ENCODE peak calls at places on chromosome 17, in six cellular contexts. One of them, this sample, is unnamed.

GRCh38 chr17:57604771-57605733 is 140.0 kb downstream of the CCDC182 start:
- DNase-seq in MM.1S: peak
- DNase-seq in psoas muscle: no peak
- DNase-seq in PC-9: no peak
- DNase-seq in lung: no peak
- DNase-seq in hepatocyte: peak
- DNase-seq in this sample: no peak

GRCh38 chr17:66348605-66349165 is 46.3 kb downstream of the PRKCA start:
- DNase-seq in MM.1S: no peak
- DNase-seq in psoas muscle: no peak
- DNase-seq in PC-9: peak
- DNase-seq in lung: peak
- DNase-seq in hepatocyte: peak
- DNase-seq in this sample: peak

GRCh38 chr17:21233581-21234337 is 19.5 kb downstream of the NATD1 start:
- DNase-seq in MM.1S: no peak
- DNase-seq in psoas muscle: no peak
- DNase-seq in PC-9: no peak
- DNase-seq in lung: no peak
- DNase-seq in hepatocyte: no peak
- DNase-seq in this sample: no peak

GRCh38 chr17:50660042-50660886 is 25.6 kb downstream of the ABCC3 start:
- DNase-seq in MM.1S: no peak
- DNase-seq in psoas muscle: no peak
- DNase-seq in PC-9: peak
- DNase-seq in lung: no peak
- DNase-seq in hepatocyte: no peak
- DNase-seq in this sample: no peak

GRCh38 chr17:46192211-46192483 is 1.1 kb downstream of the KANSL1 start:
- DNase-seq in MM.1S: no peak
- DNase-seq in psoas muscle: no peak
- DNase-seq in PC-9: no peak
- DNase-seq in lung: no peak
- DNase-seq in hepatocyte: no peak
- DNase-seq in this sample: no peak

GRCh38 chr17:9115446-9116265 is 94.3 kb downstream of the NTN1 start:
- DNase-seq in MM.1S: no peak
- DNase-seq in psoas muscle: peak
- DNase-seq in PC-9: peak
- DNase-seq in lung: no peak
- DNase-seq in hepatocyte: peak
- DNase-seq in this sample: no peak

GRCh38 chr17:48728232-48729231 is at the start of gene HOXB13:
- DNase-seq in MM.1S: peak
- DNase-seq in psoas muscle: no peak
- DNase-seq in PC-9: peak
- DNase-seq in lung: no peak
- DNase-seq in hepatocyte: peak
- DNase-seq in this sample: no peak

GRCh38 chr17:1229354-1229890 is 40.8 kb upstream of the BHLHA9 start:
- DNase-seq in MM.1S: no peak
- DNase-seq in psoas muscle: peak
- DNase-seq in PC-9: peak
- DNase-seq in lung: peak
- DNase-seq in hepatocyte: peak
- DNase-seq in this sample: no peak

GRCh38 chr17:55588446-55588845 is 77.2 kb upstream of the SMIM36 start:
- DNase-seq in MM.1S: no peak
- DNase-seq in psoas muscle: no peak
- DNase-seq in PC-9: no peak
- DNase-seq in lung: no peak
- DNase-seq in hepatocyte: no peak
- DNase-seq in this sample: peak

DNA sequence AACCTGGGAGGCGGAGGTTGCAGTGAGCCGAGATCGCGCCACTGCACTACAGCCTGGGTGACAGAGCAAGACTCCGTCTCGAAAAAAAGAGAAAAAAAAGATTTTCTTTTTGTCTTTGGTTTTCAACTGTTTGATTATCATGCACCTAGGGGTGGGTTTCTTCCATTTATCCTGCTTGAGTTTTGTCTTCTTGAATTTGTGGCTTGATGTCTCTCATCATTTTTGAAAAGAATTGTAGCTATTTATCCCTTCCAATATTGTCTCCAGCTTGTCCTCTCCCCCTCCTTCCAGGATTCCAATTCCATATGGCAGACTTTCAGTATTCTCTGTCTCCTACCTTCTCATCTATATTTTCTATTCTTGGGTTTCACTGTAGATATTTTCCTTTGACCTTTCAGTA is 7.8 kb downstream of the B9D1 start:
- DNase-seq in MM.1S: no peak
- DNase-seq in psoas muscle: no peak
- DNase-seq in PC-9: no peak
- DNase-seq in lung: no peak
- DNase-seq in hepatocyte: no peak
- DNase-seq in this sample: no peak
- H3K27ac ChIP-seq in MM.1S: no peak
- H3K27ac ChIP-seq in psoas muscle: no peak
- H3K27ac ChIP-seq in PC-9: no peak
- H3K27ac ChIP-seq in lung: no peak
- H3K27ac ChIP-seq in hepatocyte: no peak
- H3K27ac ChIP-seq in this sample: no peak

GRCh38 chr17:82743344-82744219 is 8.2 kb downstream of the FN3K start:
- DNase-seq in MM.1S: no peak
- DNase-seq in psoas muscle: no peak
- DNase-seq in PC-9: no peak
- DNase-seq in lung: no peak
- DNase-seq in hepatocyte: no peak
- DNase-seq in this sample: no peak
- TF ChIP-seq CTCF in MM.1S: peak
- TF ChIP-seq CTCF in psoas muscle: no peak
- TF ChIP-seq CTCF in PC-9: no peak
- TF ChIP-seq CTCF in lung: no peak
- TF ChIP-seq CTCF in hepatocyte: no peak
- TF ChIP-seq CTCF in this sample: no peak

GRCh38 chr17:44110011-44110686 is 13.3 kb downstream of the HDAC5 start:
- DNase-seq in MM.1S: no peak
- DNase-seq in psoas muscle: no peak
- DNase-seq in PC-9: no peak
- DNase-seq in lung: no peak
- DNase-seq in hepatocyte: no peak
- DNase-seq in this sample: no peak

GRCh38 chr17:44110823-44111633 is 12.4 kb downstream of the HDAC5 start:
- DNase-seq in MM.1S: peak
- DNase-seq in psoas muscle: peak
- DNase-seq in PC-9: peak
- DNase-seq in lung: peak
- DNase-seq in hepatocyte: peak
- DNase-seq in this sample: peak

GRCh38 chr17:44106801-44107200 is 16.6 kb downstream of the HDAC5 start:
- DNase-seq in MM.1S: no peak
- DNase-seq in psoas muscle: no peak
- DNase-seq in PC-9: no peak
- DNase-seq in lung: no peak
- DNase-seq in hepatocyte: no peak
- DNase-seq in this sample: no peak

GRCh38 chr17:44108440-44109311 is 14.8 kb downstream of the HDAC5 start:
- DNase-seq in MM.1S: no peak
- DNase-seq in psoas muscle: peak
- DNase-seq in PC-9: peak
- DNase-seq in lung: peak
- DNase-seq in hepatocyte: peak
- DNase-seq in this sample: no peak

DNA sequence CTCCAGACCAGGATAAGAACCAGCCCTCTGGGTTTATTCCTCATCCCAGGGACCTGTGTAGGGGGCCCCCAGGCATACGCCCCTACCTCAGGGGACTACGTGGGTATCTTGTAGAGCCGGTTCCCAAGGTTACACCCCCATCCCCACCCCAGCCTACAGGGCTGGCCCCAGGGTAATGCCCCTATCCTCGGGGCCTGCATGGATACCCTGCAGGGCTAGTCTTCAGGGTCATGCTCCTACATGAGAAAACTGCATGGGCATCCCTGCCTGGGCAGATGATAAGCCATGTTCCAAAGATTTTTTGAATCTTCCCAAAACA is 14.2 kb downstream of the HDAC5 start:
- DNase-seq in MM.1S: no peak
- DNase-seq in psoas muscle: no peak
- DNase-seq in PC-9: no peak
- DNase-seq in lung: no peak
- DNase-seq in hepatocyte: no peak
- DNase-seq in this sample: no peak
- H3K27ac ChIP-seq in MM.1S: no peak
- H3K27ac ChIP-seq in psoas muscle: peak
- H3K27ac ChIP-seq in PC-9: peak
- H3K27ac ChIP-seq in lung: peak
- H3K27ac ChIP-seq in hepatocyte: peak
- H3K27ac ChIP-seq in this sample: no peak

GRCh38 chr17:34638526-34639260 is 59.3 kb downstream of the TMEM132E start:
- DNase-seq in MM.1S: no peak
- DNase-seq in psoas muscle: no peak
- DNase-seq in PC-9: no peak
- DNase-seq in lung: no peak
- DNase-seq in hepatocyte: no peak
- DNase-seq in this sample: no peak
- TF ChIP-seq CTCF in MM.1S: no peak
- TF ChIP-seq CTCF in psoas muscle: no peak
- TF ChIP-seq CTCF in PC-9: peak
- TF ChIP-seq CTCF in lung: no peak
- TF ChIP-seq CTCF in hepatocyte: no peak
- TF ChIP-seq CTCF in this sample: no peak

GRCh38 chr17:64599827-64600226 is 62.3 kb downstream of the SMURF2 start:
- DNase-seq in MM.1S: no peak
- DNase-seq in psoas muscle: no peak
- DNase-seq in PC-9: no peak
- DNase-seq in lung: no peak
- DNase-seq in hepatocyte: no peak
- DNase-seq in this sample: no peak
- H3K27ac ChIP-seq in MM.1S: no peak
- H3K27ac ChIP-seq in psoas muscle: no peak
- H3K27ac ChIP-seq in PC-9: peak
- H3K27ac ChIP-seq in lung: no peak
- H3K27ac ChIP-seq in hepatocyte: no peak
- H3K27ac ChIP-seq in this sample: no peak

DNA sequence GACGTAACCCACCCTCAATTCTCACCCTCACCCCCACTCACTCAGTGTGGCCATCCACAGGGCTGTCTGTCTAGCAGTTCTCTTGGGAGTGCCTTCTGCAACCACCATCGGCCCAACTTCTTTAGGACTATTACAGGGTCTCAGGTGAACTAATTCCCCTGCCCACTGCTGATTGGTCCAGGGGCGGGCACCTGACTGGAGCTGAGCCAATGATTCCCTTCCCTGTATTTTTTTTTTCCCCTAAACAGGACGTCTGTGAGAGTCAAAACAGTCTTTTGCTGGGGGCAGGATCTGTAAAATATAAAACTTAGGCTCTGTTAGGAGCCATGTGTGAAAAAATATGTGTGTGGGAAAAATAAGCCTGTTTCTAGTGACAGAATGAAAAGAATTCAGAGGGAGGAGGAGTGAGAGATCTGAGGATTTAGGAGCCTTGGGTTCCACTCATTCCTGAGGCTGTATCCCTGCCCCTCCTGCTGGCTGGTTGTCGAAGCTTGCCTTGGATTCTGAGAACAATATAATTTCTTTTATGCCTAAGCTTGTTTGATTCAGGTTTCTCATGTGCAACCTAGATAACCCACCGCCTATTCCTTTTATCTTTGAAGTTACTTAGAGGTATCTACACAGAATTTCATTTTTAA is 115.0 kb downstream of the SPACA3 start:
- DNase-seq in MM.1S: no peak
- DNase-seq in psoas muscle: no peak
- DNase-seq in PC-9: no peak
- DNase-seq in lung: no peak
- DNase-seq in hepatocyte: no peak
- DNase-seq in this sample: no peak
- TF ChIP-seq CTCF in MM.1S: no peak
- TF ChIP-seq CTCF in psoas muscle: no peak
- TF ChIP-seq CTCF in PC-9: no peak
- TF ChIP-seq CTCF in lung: no peak
- TF ChIP-seq CTCF in hepatocyte: no peak
- TF ChIP-seq CTCF in this sample: peak

DNA sequence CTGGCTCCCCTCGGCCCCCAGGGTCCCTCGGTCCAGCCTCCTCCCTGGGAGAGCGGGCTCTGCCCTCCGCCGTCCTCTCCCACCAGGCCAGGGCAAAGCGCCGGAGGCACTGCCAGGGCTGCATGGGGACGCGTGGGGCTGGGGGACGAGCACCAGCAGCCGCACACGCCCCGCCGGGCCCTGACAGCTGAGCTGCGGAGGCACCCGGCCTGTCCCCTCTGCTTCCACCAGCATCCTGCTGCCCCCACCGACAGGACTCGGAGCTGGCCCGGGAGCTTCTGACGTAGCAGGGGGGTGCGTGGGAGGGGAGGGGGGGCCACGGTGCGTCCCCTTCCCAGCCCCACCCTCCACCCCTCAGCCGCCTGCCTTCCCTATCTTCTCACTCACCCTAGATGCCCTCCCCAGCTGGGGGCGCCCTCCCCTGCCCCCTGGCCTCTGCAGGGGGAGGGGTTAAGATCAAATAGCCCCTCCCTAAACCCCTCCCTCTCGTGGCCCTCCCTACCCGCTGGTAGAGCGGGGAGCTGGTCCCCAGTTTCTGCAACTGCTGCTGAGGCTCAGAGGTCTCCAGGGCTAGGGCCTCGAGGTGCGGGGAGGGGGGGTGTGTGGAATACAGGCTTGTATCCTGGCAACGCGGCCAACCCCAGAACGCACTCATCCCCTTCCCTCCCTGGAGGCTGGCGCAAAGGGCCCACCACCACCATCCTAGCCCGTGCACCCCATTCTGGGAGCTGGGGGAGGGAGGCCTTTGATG is 1.1 kb downstream of the SRCIN1 start:
- DNase-seq in MM.1S: peak
- DNase-seq in psoas muscle: no peak
- DNase-seq in PC-9: no peak
- DNase-seq in lung: no peak
- DNase-seq in hepatocyte: peak
- DNase-seq in this sample: no peak
- H3K27ac ChIP-seq in MM.1S: no peak
- H3K27ac ChIP-seq in psoas muscle: no peak
- H3K27ac ChIP-seq in PC-9: no peak
- H3K27ac ChIP-seq in lung: no peak
- H3K27ac ChIP-seq in hepatocyte: no peak
- H3K27ac ChIP-seq in this sample: no peak

GRCh38 chr17:72363336-72363620 is 242.5 kb downstream of the SOX9 start:
- DNase-seq in MM.1S: no peak
- DNase-seq in psoas muscle: no peak
- DNase-seq in PC-9: no peak
- DNase-seq in lung: no peak
- DNase-seq in hepatocyte: no peak
- DNase-seq in this sample: no peak
- TF ChIP-seq CTCF in MM.1S: no peak
- TF ChIP-seq CTCF in psoas muscle: no peak
- TF ChIP-seq CTCF in PC-9: no peak
- TF ChIP-seq CTCF in lung: no peak
- TF ChIP-seq CTCF in hepatocyte: no peak
- TF ChIP-seq CTCF in this sample: no peak

This sample was measured in foreskin keratinocyte.